ENCODE peak calls at places on chromosomes 12 and 14, in eight cellular contexts. X, A, S, T, R, B, W and P are unnamed samples.

GRCh38 chr14:98705826-98706225 is 566.2 kb downstream of the BCL11B start:
- DNase-seq in T (no peak), W (no peak), S (no peak), A (no peak), X (no peak), B (no peak), R (no peak), P (no peak)

GRCh38 chr14:69002069-69002468 is 23.0 kb upstream of the ACTN1 start:
- DNase-seq in A (peak; percentile 29), W (peak; percentile 22), X (no peak), S (no peak), B (no peak), T (no peak), R (no peak), P (no peak)

GRCh38 chr12:107986183-107986582 is 142.9 kb upstream of the WSCD2 start:
- DNase-seq in B (no peak), X (no peak), T (no peak), A (no peak), W (no peak), R (no peak), S (no peak), P (no peak)

GRCh38 chr14:64758711-64759554 is 54.7 kb downstream of the PLEKHG3 start:
- DNase-seq in W (peak; percentile 95), X (no peak), T (peak; percentile 79), R (no peak), S (no peak), A (peak; percentile 94), B (no peak), P (no peak)

GRCh38 chr12:120849765-120850164 is 54.4 kb downstream of the SPPL3 start:
- DNase-seq in X (no peak), B (no peak), R (no peak), S (no peak), T (no peak), W (peak; percentile 25), A (peak; percentile 42), P (no peak)

GRCh38 chr14:101704140-101704539 is 57.4 kb upstream of the PPP2R5C start:
- DNase-seq in A (no peak), T (no peak), S (no peak), W (no peak), B (no peak), R (no peak), X (no peak), P (no peak)

GRCh38 chr12:100593490-100593889 is 20.0 kb downstream of the GAS2L3 start:
- DNase-seq in A (peak; percentile 40), R (no peak), B (no peak), W (peak; percentile 48), X (peak; percentile 3), S (no peak), T (no peak), P (no peak)

GRCh38 chr12:38374751-38375150 is 58.2 kb downstream of the ALG10B start:
- DNase-seq in X (no peak), R (no peak), W (no peak), T (no peak), B (no peak), A (no peak), S (no peak), P (no peak)

GRCh38 chr12:77161944-77162343 is 96.6 kb upstream of the E2F7 start:
- DNase-seq in S (no peak), X (no peak), W (no peak), A (no peak), T (no peak), R (no peak), B (no peak), P (no peak)